ENCODE peak calls at places on chromosomes 5 and 9, in five cellular contexts. One of them, this sample, is unnamed.

GRCh38 chr5:17014686-17015085 is 78.6 kb upstream of the MYO10 start:
- DNase-seq in thoracic aorta: no peak
- DNase-seq in lung microvascular endothelial cell: no peak
- DNase-seq in activated CD4-positive, alpha-beta T cell treated with anti-CD3 and anti-CD28 coated beads, Interleukin-2, amount 10 ng/mL, durations not matched to agents 7 days and 5 days: no peak
- DNase-seq in fibroblast of pulmonary artery: no peak
- DNase-seq in this sample: no peak

GRCh38 chr5:93746406-93747056 is 5.1 kb upstream of the POU5F2 start:
- DNase-seq in fibroblast of pulmonary artery: peak; percentile 28
- DNase-seq in activated CD4-positive, alpha-beta T cell treated with anti-CD3 and anti-CD28 coated beads, Interleukin-2, amount 10 ng/mL, durations not matched to agents 7 days and 5 days: no peak
- DNase-seq in lung microvascular endothelial cell: no peak
- DNase-seq in thoracic aorta: no peak
- DNase-seq in this sample: no peak

GRCh38 chr9:136806631-136807201 is 1.0 kb upstream of the RABL6 start:
- DNase-seq in fibroblast of pulmonary artery: no peak
- DNase-seq in activated CD4-positive, alpha-beta T cell treated with anti-CD3 and anti-CD28 coated beads, Interleukin-2, amount 10 ng/mL, durations not matched to agents 7 days and 5 days: no peak
- DNase-seq in thoracic aorta: no peak
- DNase-seq in lung microvascular endothelial cell: no peak
- DNase-seq in this sample: no peak

GRCh38 chr9:108784998-108785397 is 70.8 kb downstream of the ACTL7B start:
- DNase-seq in lung microvascular endothelial cell: no peak
- DNase-seq in activated CD4-positive, alpha-beta T cell treated with anti-CD3 and anti-CD28 coated beads, Interleukin-2, amount 10 ng/mL, durations not matched to agents 7 days and 5 days: no peak
- DNase-seq in thoracic aorta: peak; percentile 8
- DNase-seq in fibroblast of pulmonary artery: peak; percentile 80
- DNase-seq in this sample: no peak

GRCh38 chr5:137802282-137803210 is 48.4 kb upstream of the HNRNPA0 start:
- DNase-seq in activated CD4-positive, alpha-beta T cell treated with anti-CD3 and anti-CD28 coated beads, Interleukin-2, amount 10 ng/mL, durations not matched to agents 7 days and 5 days: no peak
- DNase-seq in lung microvascular endothelial cell: no peak
- DNase-seq in fibroblast of pulmonary artery: no peak
- DNase-seq in thoracic aorta: no peak
- DNase-seq in this sample: no peak

GRCh38 chr5:59257488-59258400 is 635.8 kb downstream of the PDE4D start:
- DNase-seq in activated CD4-positive, alpha-beta T cell treated with anti-CD3 and anti-CD28 coated beads, Interleukin-2, amount 10 ng/mL, durations not matched to agents 7 days and 5 days: no peak
- DNase-seq in fibroblast of pulmonary artery: no peak
- DNase-seq in lung microvascular endothelial cell: no peak
- DNase-seq in thoracic aorta: no peak
- DNase-seq in this sample: no peak

GRCh38 chr5:172280937-172281336 is 2.6 kb downstream of the UBTD2 start:
- DNase-seq in lung microvascular endothelial cell: no peak
- DNase-seq in fibroblast of pulmonary artery: no peak
- DNase-seq in thoracic aorta: no peak
- DNase-seq in activated CD4-positive, alpha-beta T cell treated with anti-CD3 and anti-CD28 coated beads, Interleukin-2, amount 10 ng/mL, durations not matched to agents 7 days and 5 days: no peak
- DNase-seq in this sample: no peak

GRCh38 chr5:153480401-153480800 is 10.1 kb upstream of the GRIA1 start:
- DNase-seq in activated CD4-positive, alpha-beta T cell treated with anti-CD3 and anti-CD28 coated beads, Interleukin-2, amount 10 ng/mL, durations not matched to agents 7 days and 5 days: no peak
- DNase-seq in thoracic aorta: no peak
- DNase-seq in fibroblast of pulmonary artery: peak; percentile 31
- DNase-seq in lung microvascular endothelial cell: no peak
- DNase-seq in this sample: no peak

GRCh38 chr9:135416771-135417290 is 62.8 kb upstream of the PPP1R26 start:
- DNase-seq in thoracic aorta: no peak
- DNase-seq in lung microvascular endothelial cell: no peak
- DNase-seq in activated CD4-positive, alpha-beta T cell treated with anti-CD3 and anti-CD28 coated beads, Interleukin-2, amount 10 ng/mL, durations not matched to agents 7 days and 5 days: no peak
- DNase-seq in fibroblast of pulmonary artery: no peak
- DNase-seq in this sample: no peak

GRCh38 chr5:5572010-5572982 is 149.8 kb downstream of the ICE1 start:
- DNase-seq in thoracic aorta: peak; percentile 53
- DNase-seq in fibroblast of pulmonary artery: no peak
- DNase-seq in lung microvascular endothelial cell: no peak
- DNase-seq in activated CD4-positive, alpha-beta T cell treated with anti-CD3 and anti-CD28 coated beads, Interleukin-2, amount 10 ng/mL, durations not matched to agents 7 days and 5 days: no peak
- DNase-seq in this sample: no peak

GRCh38 chr5:174204914-174205313 is 159.4 kb downstream of the NSG2 start:
- DNase-seq in thoracic aorta: no peak
- DNase-seq in fibroblast of pulmonary artery: no peak
- DNase-seq in lung microvascular endothelial cell: no peak
- DNase-seq in activated CD4-positive, alpha-beta T cell treated with anti-CD3 and anti-CD28 coated beads, Interleukin-2, amount 10 ng/mL, durations not matched to agents 7 days and 5 days: no peak
- DNase-seq in this sample: no peak

GRCh38 chr5:60066502-60066901 is 173.0 kb upstream of the PDE4D start:
- DNase-seq in lung microvascular endothelial cell: no peak
- DNase-seq in fibroblast of pulmonary artery: peak; percentile 24
- DNase-seq in activated CD4-positive, alpha-beta T cell treated with anti-CD3 and anti-CD28 coated beads, Interleukin-2, amount 10 ng/mL, durations not matched to agents 7 days and 5 days: no peak
- DNase-seq in thoracic aorta: no peak
- DNase-seq in this sample: no peak

GRCh38 chr5:126927424-126927823 is 102.9 kb downstream of the MARCHF3 start:
- DNase-seq in lung microvascular endothelial cell: no peak
- DNase-seq in thoracic aorta: no peak
- DNase-seq in fibroblast of pulmonary artery: no peak
- DNase-seq in activated CD4-positive, alpha-beta T cell treated with anti-CD3 and anti-CD28 coated beads, Interleukin-2, amount 10 ng/mL, durations not matched to agents 7 days and 5 days: no peak
- DNase-seq in this sample: no peak

GRCh38 chr9:137893670-137894069 is 16.1 kb downstream of the CACNA1B start:
- DNase-seq in lung microvascular endothelial cell: no peak
- DNase-seq in fibroblast of pulmonary artery: no peak
- DNase-seq in activated CD4-positive, alpha-beta T cell treated with anti-CD3 and anti-CD28 coated beads, Interleukin-2, amount 10 ng/mL, durations not matched to agents 7 days and 5 days: no peak
- DNase-seq in thoracic aorta: no peak
- DNase-seq in this sample: no peak

GRCh38 chr5:172175263-172175719 is 12.7 kb downstream of the STK10 start:
- DNase-seq in thoracic aorta: no peak
- DNase-seq in activated CD4-positive, alpha-beta T cell treated with anti-CD3 and anti-CD28 coated beads, Interleukin-2, amount 10 ng/mL, durations not matched to agents 7 days and 5 days: peak; percentile 96
- DNase-seq in fibroblast of pulmonary artery: no peak
- DNase-seq in lung microvascular endothelial cell: no peak
- DNase-seq in this sample: peak; percentile 90

GRCh38 chr9:111832428-111832827 is 37.7 kb upstream of the SHOC1 start:
- DNase-seq in thoracic aorta: no peak
- DNase-seq in lung microvascular endothelial cell: no peak
- DNase-seq in activated CD4-positive, alpha-beta T cell treated with anti-CD3 and anti-CD28 coated beads, Interleukin-2, amount 10 ng/mL, durations not matched to agents 7 days and 5 days: no peak
- DNase-seq in fibroblast of pulmonary artery: no peak
- DNase-seq in this sample: no peak

GRCh38 chr9:136105398-136106135 is 10.5 kb upstream of the NACC2 start:
- DNase-seq in fibroblast of pulmonary artery: peak; percentile 22
- DNase-seq in thoracic aorta: no peak
- DNase-seq in lung microvascular endothelial cell: no peak
- DNase-seq in activated CD4-positive, alpha-beta T cell treated with anti-CD3 and anti-CD28 coated beads, Interleukin-2, amount 10 ng/mL, durations not matched to agents 7 days and 5 days: no peak
- DNase-seq in this sample: no peak

GRCh38 chr9:21015122-21015815 is 16.2 kb downstream of the HACD4 start:
- DNase-seq in activated CD4-positive, alpha-beta T cell treated with anti-CD3 and anti-CD28 coated beads, Interleukin-2, amount 10 ng/mL, durations not matched to agents 7 days and 5 days: no peak
- DNase-seq in thoracic aorta: no peak
- DNase-seq in lung microvascular endothelial cell: peak; percentile 35
- DNase-seq in fibroblast of pulmonary artery: peak; percentile 21
- DNase-seq in this sample: no peak

GRCh38 chr5:58311526-58311925 is 148.4 kb downstream of the PLK2 start:
- DNase-seq in lung microvascular endothelial cell: no peak
- DNase-seq in fibroblast of pulmonary artery: peak; percentile 19
- DNase-seq in activated CD4-positive, alpha-beta T cell treated with anti-CD3 and anti-CD28 coated beads, Interleukin-2, amount 10 ng/mL, durations not matched to agents 7 days and 5 days: no peak
- DNase-seq in thoracic aorta: no peak
- DNase-seq in this sample: no peak

GRCh38 chr5:179344301-179345178 is 721 bp downstream of the ADAMTS2 start:
- DNase-seq in lung microvascular endothelial cell: no peak
- DNase-seq in activated CD4-positive, alpha-beta T cell treated with anti-CD3 and anti-CD28 coated beads, Interleukin-2, amount 10 ng/mL, durations not matched to agents 7 days and 5 days: no peak
- DNase-seq in fibroblast of pulmonary artery: no peak
- DNase-seq in thoracic aorta: no peak
- DNase-seq in this sample: no peak

GRCh38 chr5:141326088-141326854 is 4.0 kb upstream of the PCDHGA1 start:
- DNase-seq in fibroblast of pulmonary artery: peak; percentile 83
- DNase-seq in lung microvascular endothelial cell: peak; percentile 80
- DNase-seq in activated CD4-positive, alpha-beta T cell treated with anti-CD3 and anti-CD28 coated beads, Interleukin-2, amount 10 ng/mL, durations not matched to agents 7 days and 5 days: peak; percentile 70
- DNase-seq in thoracic aorta: no peak
- DNase-seq in this sample: no peak

GRCh38 chr9:89939893-89940292 is 335.1 kb downstream of the GADD45G start:
- DNase-seq in thoracic aorta: no peak
- DNase-seq in fibroblast of pulmonary artery: no peak
- DNase-seq in lung microvascular endothelial cell: no peak
- DNase-seq in activated CD4-positive, alpha-beta T cell treated with anti-CD3 and anti-CD28 coated beads, Interleukin-2, amount 10 ng/mL, durations not matched to agents 7 days and 5 days: no peak
- DNase-seq in this sample: no peak

GRCh38 chr9:36441966-36442365 is 41.9 kb upstream of the RNF38 start:
- DNase-seq in activated CD4-positive, alpha-beta T cell treated with anti-CD3 and anti-CD28 coated beads, Interleukin-2, amount 10 ng/mL, durations not matched to agents 7 days and 5 days: no peak
- DNase-seq in lung microvascular endothelial cell: peak; percentile 11
- DNase-seq in thoracic aorta: no peak
- DNase-seq in fibroblast of pulmonary artery: no peak
- DNase-seq in this sample: no peak

GRCh38 chr5:132497488-132497997 is 7.0 kb upstream of the IRF1 start:
- DNase-seq in lung microvascular endothelial cell: peak; percentile 58
- DNase-seq in activated CD4-positive, alpha-beta T cell treated with anti-CD3 and anti-CD28 coated beads, Interleukin-2, amount 10 ng/mL, durations not matched to agents 7 days and 5 days: no peak
- DNase-seq in fibroblast of pulmonary artery: peak; percentile 94
- DNase-seq in thoracic aorta: peak; percentile 67
- DNase-seq in this sample: no peak

GRCh38 chr9:17503196-17503595 is 75.7 kb upstream of the SH3GL2 start:
- DNase-seq in thoracic aorta: no peak
- DNase-seq in lung microvascular endothelial cell: no peak
- DNase-seq in activated CD4-positive, alpha-beta T cell treated with anti-CD3 and anti-CD28 coated beads, Interleukin-2, amount 10 ng/mL, durations not matched to agents 7 days and 5 days: no peak
- DNase-seq in fibroblast of pulmonary artery: no peak
- DNase-seq in this sample: no peak

GRCh38 chr9:34590376-34591090 is 1.0 kb upstream of the CNTFR start:
- DNase-seq in thoracic aorta: no peak
- DNase-seq in activated CD4-positive, alpha-beta T cell treated with anti-CD3 and anti-CD28 coated beads, Interleukin-2, amount 10 ng/mL, durations not matched to agents 7 days and 5 days: no peak
- DNase-seq in fibroblast of pulmonary artery: peak; percentile 20
- DNase-seq in lung microvascular endothelial cell: no peak
- DNase-seq in this sample: no peak

GRCh38 chr5:85838781-85839180 is 779.0 kb upstream of the COX7C start:
- DNase-seq in fibroblast of pulmonary artery: no peak
- DNase-seq in activated CD4-positive, alpha-beta T cell treated with anti-CD3 and anti-CD28 coated beads, Interleukin-2, amount 10 ng/mL, durations not matched to agents 7 days and 5 days: no peak
- DNase-seq in thoracic aorta: no peak
- DNase-seq in lung microvascular endothelial cell: no peak
- DNase-seq in this sample: no peak

GRCh38 chr9:126527109-126527825 is 86.5 kb upstream of the LMX1B start:
- DNase-seq in thoracic aorta: no peak
- DNase-seq in lung microvascular endothelial cell: no peak
- DNase-seq in activated CD4-positive, alpha-beta T cell treated with anti-CD3 and anti-CD28 coated beads, Interleukin-2, amount 10 ng/mL, durations not matched to agents 7 days and 5 days: no peak
- DNase-seq in fibroblast of pulmonary artery: no peak
- DNase-seq in this sample: no peak

GRCh38 chr9:35285731-35286130 is 123.9 kb downstream of the UNC13B start:
- DNase-seq in lung microvascular endothelial cell: no peak
- DNase-seq in fibroblast of pulmonary artery: no peak
- DNase-seq in activated CD4-positive, alpha-beta T cell treated with anti-CD3 and anti-CD28 coated beads, Interleukin-2, amount 10 ng/mL, durations not matched to agents 7 days and 5 days: no peak
- DNase-seq in thoracic aorta: no peak
- DNase-seq in this sample: no peak

GRCh38 chr9:20989923-20990341 is 41.5 kb downstream of the HACD4 start:
- DNase-seq in thoracic aorta: no peak
- DNase-seq in fibroblast of pulmonary artery: no peak
- DNase-seq in lung microvascular endothelial cell: no peak
- DNase-seq in activated CD4-positive, alpha-beta T cell treated with anti-CD3 and anti-CD28 coated beads, Interleukin-2, amount 10 ng/mL, durations not matched to agents 7 days and 5 days: no peak
- DNase-seq in this sample: no peak

GRCh38 chr9:69945671-69946141 is 97.9 kb upstream of the MAMDC2 start:
- DNase-seq in fibroblast of pulmonary artery: peak; percentile 85
- DNase-seq in thoracic aorta: peak; percentile 2
- DNase-seq in activated CD4-positive, alpha-beta T cell treated with anti-CD3 and anti-CD28 coated beads, Interleukin-2, amount 10 ng/mL, durations not matched to agents 7 days and 5 days: no peak
- DNase-seq in lung microvascular endothelial cell: peak; percentile 66
- DNase-seq in this sample: no peak

GRCh38 chr9:94593459-94594345 is at the start of gene FBP2:
- DNase-seq in thoracic aorta: no peak
- DNase-seq in lung microvascular endothelial cell: no peak
- DNase-seq in activated CD4-positive, alpha-beta T cell treated with anti-CD3 and anti-CD28 coated beads, Interleukin-2, amount 10 ng/mL, durations not matched to agents 7 days and 5 days: no peak
- DNase-seq in fibroblast of pulmonary artery: peak; percentile 14
- DNase-seq in this sample: no peak

GRCh38 chr5:134175874-134176522 is 752 bp downstream of the SKP1 start:
- DNase-seq in fibroblast of pulmonary artery: peak; percentile 25
- DNase-seq in activated CD4-positive, alpha-beta T cell treated with anti-CD3 and anti-CD28 coated beads, Interleukin-2, amount 10 ng/mL, durations not matched to agents 7 days and 5 days: peak; percentile 46
- DNase-seq in thoracic aorta: peak; percentile 9
- DNase-seq in lung microvascular endothelial cell: peak; percentile 34
- DNase-seq in this sample: peak; percentile 22

GRCh38 chr5:137146402-137146889 is 352.7 kb downstream of the SPOCK1 start:
- DNase-seq in lung microvascular endothelial cell: no peak
- DNase-seq in fibroblast of pulmonary artery: peak; percentile 94
- DNase-seq in activated CD4-positive, alpha-beta T cell treated with anti-CD3 and anti-CD28 coated beads, Interleukin-2, amount 10 ng/mL, durations not matched to agents 7 days and 5 days: no peak
- DNase-seq in thoracic aorta: peak; percentile 41
- DNase-seq in this sample: no peak

GRCh38 chr9:123401879-123402513 is 46.0 kb downstream of the CRB2 start:
- DNase-seq in thoracic aorta: no peak
- DNase-seq in lung microvascular endothelial cell: peak; percentile 66
- DNase-seq in activated CD4-positive, alpha-beta T cell treated with anti-CD3 and anti-CD28 coated beads, Interleukin-2, amount 10 ng/mL, durations not matched to agents 7 days and 5 days: peak; percentile 13
- DNase-seq in fibroblast of pulmonary artery: peak; percentile 70
- DNase-seq in this sample: no peak

GRCh38 chr5:154923441-154924430 is 14.3 kb downstream of the GEMIN5 start:
- DNase-seq in thoracic aorta: no peak
- DNase-seq in lung microvascular endothelial cell: no peak
- DNase-seq in fibroblast of pulmonary artery: no peak
- DNase-seq in activated CD4-positive, alpha-beta T cell treated with anti-CD3 and anti-CD28 coated beads, Interleukin-2, amount 10 ng/mL, durations not matched to agents 7 days and 5 days: no peak
- DNase-seq in this sample: no peak

GRCh38 chr5:95818181-95819147 is 4.1 kb downstream of the GLRX start:
- DNase-seq in thoracic aorta: no peak
- DNase-seq in lung microvascular endothelial cell: no peak
- DNase-seq in activated CD4-positive, alpha-beta T cell treated with anti-CD3 and anti-CD28 coated beads, Interleukin-2, amount 10 ng/mL, durations not matched to agents 7 days and 5 days: no peak
- DNase-seq in fibroblast of pulmonary artery: no peak
- DNase-seq in this sample: no peak

GRCh38 chr5:177133845-177134652 is 476 bp downstream of the NSD1 start:
- DNase-seq in fibroblast of pulmonary artery: no peak
- DNase-seq in lung microvascular endothelial cell: peak; percentile 70
- DNase-seq in activated CD4-positive, alpha-beta T cell treated with anti-CD3 and anti-CD28 coated beads, Interleukin-2, amount 10 ng/mL, durations not matched to agents 7 days and 5 days: peak; percentile 37
- DNase-seq in thoracic aorta: no peak
- DNase-seq in this sample: peak; percentile 42

This sample was measured in MM.1S.